ENCODE peak calls at places on chromosomes 2 and 18, in eight cellular contexts. One of them, this sample, is unnamed.

GRCh38 chr2:194826241-194826640 is 830.8 kb upstream of the SLC39A10 start:
- DNase-seq in stomach: no peak
- DNase-seq in HepG2: no peak
- DNase-seq in GM12891: no peak
- DNase-seq in Panc1: no peak
- DNase-seq in HCT116: no peak
- DNase-seq in SK-N-SH: no peak
- DNase-seq in K562: no peak
- DNase-seq in this sample: no peak

GRCh38 chr2:120224256-120224655 is 1.1 kb upstream of the TMEM185B start:
- DNase-seq in stomach: no peak
- DNase-seq in HepG2: no peak
- DNase-seq in GM12891: no peak
- DNase-seq in Panc1: no peak
- DNase-seq in HCT116: no peak
- DNase-seq in SK-N-SH: no peak
- DNase-seq in K562: no peak
- DNase-seq in this sample: no peak

GRCh38 chr2:26274058-26274613 is 29.4 kb downstream of the HADHB start:
- DNase-seq in stomach: peak; percentile 75
- DNase-seq in HepG2: peak; percentile 78
- DNase-seq in GM12891: no peak
- DNase-seq in Panc1: no peak
- DNase-seq in HCT116: no peak
- DNase-seq in SK-N-SH: no peak
- DNase-seq in K562: no peak
- DNase-seq in this sample: no peak

GRCh38 chr2:130231656-130232055 is 33.4 kb upstream of the TUBA3E start:
- DNase-seq in stomach: no peak
- DNase-seq in HepG2: no peak
- DNase-seq in GM12891: no peak
- DNase-seq in Panc1: no peak
- DNase-seq in HCT116: no peak
- DNase-seq in SK-N-SH: no peak
- DNase-seq in K562: no peak
- DNase-seq in this sample: no peak

GRCh38 chr18:78973357-78974083 is 6.1 kb upstream of the SALL3 start:
- DNase-seq in stomach: no peak
- DNase-seq in HepG2: no peak
- DNase-seq in GM12891: no peak
- DNase-seq in Panc1: no peak
- DNase-seq in HCT116: no peak
- DNase-seq in SK-N-SH: no peak
- DNase-seq in K562: no peak
- DNase-seq in this sample: no peak

GRCh38 chr2:172555522-172556283 is at the start of gene PDK1:
- DNase-seq in stomach: peak; percentile 92
- DNase-seq in HepG2: peak; percentile 83
- DNase-seq in GM12891: peak; percentile 77
- DNase-seq in Panc1: peak; percentile 47
- DNase-seq in HCT116: peak; percentile 72
- DNase-seq in SK-N-SH: peak; percentile 99
- DNase-seq in K562: peak; percentile 97
- DNase-seq in this sample: peak; percentile 74

GRCh38 chr2:237202288-237203030 is 116.8 kb downstream of the COPS8 start:
- DNase-seq in stomach: peak; percentile 8
- DNase-seq in HepG2: no peak
- DNase-seq in GM12891: no peak
- DNase-seq in Panc1: no peak
- DNase-seq in HCT116: no peak
- DNase-seq in SK-N-SH: no peak
- DNase-seq in K562: no peak
- DNase-seq in this sample: no peak

GRCh38 chr2:160388464-160389263 is 104.9 kb downstream of the RBMS1 start:
- DNase-seq in stomach: peak; percentile 30
- DNase-seq in HepG2: no peak
- DNase-seq in GM12891: no peak
- DNase-seq in Panc1: no peak
- DNase-seq in HCT116: no peak
- DNase-seq in SK-N-SH: no peak
- DNase-seq in K562: no peak
- DNase-seq in this sample: no peak

GRCh38 chr18:44945847-44946490 is 265.3 kb downstream of the SETBP1 start:
- DNase-seq in stomach: no peak
- DNase-seq in HepG2: no peak
- DNase-seq in GM12891: no peak
- DNase-seq in Panc1: no peak
- DNase-seq in HCT116: no peak
- DNase-seq in SK-N-SH: no peak
- DNase-seq in K562: no peak
- DNase-seq in this sample: no peak

GRCh38 chr2:61658841-61659780 is 121.0 kb upstream of the XPO1 start:
- DNase-seq in stomach: peak; percentile 31
- DNase-seq in HepG2: peak; percentile 44
- DNase-seq in GM12891: peak; percentile 16
- DNase-seq in Panc1: no peak
- DNase-seq in HCT116: peak; percentile 60
- DNase-seq in SK-N-SH: peak; percentile 47
- DNase-seq in K562: peak; percentile 42
- DNase-seq in this sample: peak; percentile 29

GRCh38 chr2:199869227-199869541 is 18.2 kb upstream of the FTCDNL1 start:
- DNase-seq in stomach: no peak
- DNase-seq in HepG2: no peak
- DNase-seq in GM12891: no peak
- DNase-seq in Panc1: no peak
- DNase-seq in HCT116: no peak
- DNase-seq in SK-N-SH: no peak
- DNase-seq in K562: no peak
- DNase-seq in this sample: no peak
- TF ChIP-seq POLR2AphosphoS5 in stomach: no peak
- TF ChIP-seq POLR2AphosphoS5 in HepG2: no peak
- TF ChIP-seq POLR2AphosphoS5 in GM12891: no peak
- TF ChIP-seq POLR2AphosphoS5 in Panc1: no peak
- TF ChIP-seq POLR2AphosphoS5 in HCT116: no peak
- TF ChIP-seq POLR2AphosphoS5 in SK-N-SH: no peak
- TF ChIP-seq POLR2AphosphoS5 in K562: no peak
- TF ChIP-seq POLR2AphosphoS5 in this sample: no peak

GRCh38 chr2:163667064-163667887 is 68.5 kb downstream of the FIGN start:
- DNase-seq in stomach: no peak
- DNase-seq in HepG2: peak; percentile 81
- DNase-seq in GM12891: no peak
- DNase-seq in Panc1: peak; percentile 75
- DNase-seq in HCT116: no peak
- DNase-seq in SK-N-SH: no peak
- DNase-seq in K562: no peak
- DNase-seq in this sample: no peak
- TF ChIP-seq POLR2AphosphoS5 in stomach: no peak
- TF ChIP-seq POLR2AphosphoS5 in HepG2: no peak
- TF ChIP-seq POLR2AphosphoS5 in GM12891: no peak
- TF ChIP-seq POLR2AphosphoS5 in Panc1: peak; percentile 61
- TF ChIP-seq POLR2AphosphoS5 in HCT116: no peak
- TF ChIP-seq POLR2AphosphoS5 in SK-N-SH: peak; percentile 22
- TF ChIP-seq POLR2AphosphoS5 in K562: no peak
- TF ChIP-seq POLR2AphosphoS5 in this sample: no peak

DNA sequence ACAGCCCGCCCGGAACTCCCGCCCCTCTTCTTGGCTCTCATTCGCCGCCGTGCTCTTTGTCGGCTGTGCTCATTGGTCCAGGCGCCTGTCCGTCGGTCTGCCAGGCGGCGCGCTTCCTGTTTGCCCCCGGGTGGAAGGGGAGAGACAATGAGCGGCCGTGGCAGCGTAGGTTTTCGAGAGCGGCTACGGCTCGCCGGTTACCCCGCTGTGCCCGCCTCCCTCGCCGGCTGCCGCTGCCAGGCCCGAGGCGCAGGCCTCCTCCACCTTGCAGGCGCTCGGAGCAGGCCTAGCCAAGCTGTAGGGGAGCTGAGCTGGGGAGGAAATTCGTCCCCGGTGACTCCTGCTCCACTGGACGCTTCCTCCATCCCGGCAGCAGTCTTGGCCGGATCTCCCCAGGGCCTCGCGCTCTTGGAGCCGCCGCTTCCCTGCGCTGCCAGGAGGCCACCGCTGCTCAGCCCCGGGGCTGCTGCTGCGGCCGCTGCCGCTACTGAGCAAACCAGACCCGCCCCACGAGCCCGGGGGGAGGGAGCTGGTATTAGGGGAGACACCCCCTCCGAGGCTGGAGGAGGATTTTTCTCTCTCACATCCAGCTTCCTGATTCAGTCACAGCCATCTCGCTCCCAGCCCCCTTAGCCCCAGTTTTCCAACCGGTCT is at the start of gene SP3:
- DNase-seq in stomach: peak; percentile 97
- DNase-seq in HepG2: peak; percentile 96
- DNase-seq in GM12891: peak; percentile 94
- DNase-seq in Panc1: peak; percentile 67
- DNase-seq in HCT116: peak; percentile 93
- DNase-seq in SK-N-SH: peak; percentile 98
- DNase-seq in K562: peak; percentile 98
- DNase-seq in this sample: peak; percentile 94
- TF ChIP-seq POLR2AphosphoS5 in stomach: peak; percentile 67
- TF ChIP-seq POLR2AphosphoS5 in HepG2: peak; percentile 85
- TF ChIP-seq POLR2AphosphoS5 in GM12891: peak; percentile 80
- TF ChIP-seq POLR2AphosphoS5 in Panc1: peak; percentile 84
- TF ChIP-seq POLR2AphosphoS5 in HCT116: peak; percentile 87
- TF ChIP-seq POLR2AphosphoS5 in SK-N-SH: peak; percentile 89
- TF ChIP-seq POLR2AphosphoS5 in K562: peak; percentile 81
- TF ChIP-seq POLR2AphosphoS5 in this sample: no peak

GRCh38 chr2:169247231-169247630 is 115.1 kb downstream of the LRP2 start:
- DNase-seq in stomach: no peak
- DNase-seq in HepG2: no peak
- DNase-seq in GM12891: no peak
- DNase-seq in Panc1: no peak
- DNase-seq in HCT116: no peak
- DNase-seq in SK-N-SH: no peak
- DNase-seq in K562: no peak
- DNase-seq in this sample: no peak
- TF ChIP-seq POLR2AphosphoS5 in stomach: no peak
- TF ChIP-seq POLR2AphosphoS5 in HepG2: no peak
- TF ChIP-seq POLR2AphosphoS5 in GM12891: no peak
- TF ChIP-seq POLR2AphosphoS5 in Panc1: no peak
- TF ChIP-seq POLR2AphosphoS5 in HCT116: no peak
- TF ChIP-seq POLR2AphosphoS5 in SK-N-SH: no peak
- TF ChIP-seq POLR2AphosphoS5 in K562: no peak
- TF ChIP-seq POLR2AphosphoS5 in this sample: no peak

GRCh38 chr2:121363632-121364420 is 78.8 kb upstream of the TFCP2L1 start:
- DNase-seq in stomach: no peak
- DNase-seq in HepG2: no peak
- DNase-seq in GM12891: no peak
- DNase-seq in Panc1: peak; percentile 77
- DNase-seq in HCT116: no peak
- DNase-seq in SK-N-SH: no peak
- DNase-seq in K562: no peak
- DNase-seq in this sample: no peak
- TF ChIP-seq POLR2AphosphoS5 in stomach: peak; percentile 5
- TF ChIP-seq POLR2AphosphoS5 in HepG2: no peak
- TF ChIP-seq POLR2AphosphoS5 in GM12891: no peak
- TF ChIP-seq POLR2AphosphoS5 in Panc1: no peak
- TF ChIP-seq POLR2AphosphoS5 in HCT116: no peak
- TF ChIP-seq POLR2AphosphoS5 in SK-N-SH: no peak
- TF ChIP-seq POLR2AphosphoS5 in K562: no peak
- TF ChIP-seq POLR2AphosphoS5 in this sample: no peak

GRCh38 chr18:57286949-57287348 is 65.4 kb upstream of the ST8SIA3 start:
- DNase-seq in stomach: no peak
- DNase-seq in HepG2: no peak
- DNase-seq in GM12891: no peak
- DNase-seq in Panc1: no peak
- DNase-seq in HCT116: no peak
- DNase-seq in SK-N-SH: no peak
- DNase-seq in K562: no peak
- DNase-seq in this sample: no peak
- TF ChIP-seq POLR2AphosphoS5 in stomach: no peak
- TF ChIP-seq POLR2AphosphoS5 in HepG2: no peak
- TF ChIP-seq POLR2AphosphoS5 in GM12891: no peak
- TF ChIP-seq POLR2AphosphoS5 in Panc1: no peak
- TF ChIP-seq POLR2AphosphoS5 in HCT116: no peak
- TF ChIP-seq POLR2AphosphoS5 in SK-N-SH: no peak
- TF ChIP-seq POLR2AphosphoS5 in K562: no peak
- TF ChIP-seq POLR2AphosphoS5 in this sample: no peak

GRCh38 chr2:156087875-156088274 is 244.6 kb downstream of the NR4A2 start:
- DNase-seq in stomach: no peak
- DNase-seq in HepG2: no peak
- DNase-seq in GM12891: no peak
- DNase-seq in Panc1: no peak
- DNase-seq in HCT116: no peak
- DNase-seq in SK-N-SH: no peak
- DNase-seq in K562: no peak
- DNase-seq in this sample: no peak
- TF ChIP-seq POLR2AphosphoS5 in stomach: no peak
- TF ChIP-seq POLR2AphosphoS5 in HepG2: no peak
- TF ChIP-seq POLR2AphosphoS5 in GM12891: no peak
- TF ChIP-seq POLR2AphosphoS5 in Panc1: no peak
- TF ChIP-seq POLR2AphosphoS5 in HCT116: no peak
- TF ChIP-seq POLR2AphosphoS5 in SK-N-SH: no peak
- TF ChIP-seq POLR2AphosphoS5 in K562: no peak
- TF ChIP-seq POLR2AphosphoS5 in this sample: no peak

DNA sequence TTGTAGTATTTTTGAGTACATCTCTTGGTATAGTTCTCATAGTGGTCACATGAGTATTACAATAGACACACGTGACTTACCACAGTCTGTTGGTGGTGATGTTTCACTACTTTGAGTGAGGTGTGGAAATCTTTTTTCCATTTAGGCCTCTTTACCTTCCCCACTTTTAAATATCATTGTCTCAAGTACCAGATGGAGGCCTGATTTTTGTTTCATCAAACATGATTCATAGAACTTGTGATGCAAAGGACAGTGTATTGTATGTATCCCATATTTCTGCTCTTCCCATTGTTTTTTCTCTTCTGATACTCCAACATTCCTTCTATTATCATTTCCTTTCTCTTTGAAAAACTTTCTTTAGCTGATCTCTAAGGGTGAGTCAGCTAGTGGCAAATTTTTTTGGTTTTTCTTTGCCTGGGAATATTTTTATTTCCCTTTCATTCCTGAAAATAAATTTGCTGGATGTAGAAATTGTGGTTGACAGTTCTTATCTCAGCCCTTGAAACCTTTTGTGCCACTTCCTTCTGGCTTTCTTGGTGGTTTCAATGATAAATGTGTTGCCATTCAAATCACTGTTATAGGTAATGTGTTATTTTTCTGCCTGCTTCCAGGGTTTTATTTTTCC is 32.8 kb downstream of the RFX8 start:
- DNase-seq in stomach: no peak
- DNase-seq in HepG2: no peak
- DNase-seq in GM12891: no peak
- DNase-seq in Panc1: no peak
- DNase-seq in HCT116: no peak
- DNase-seq in SK-N-SH: no peak
- DNase-seq in K562: no peak
- DNase-seq in this sample: no peak
- TF ChIP-seq POLR2AphosphoS5 in stomach: no peak
- TF ChIP-seq POLR2AphosphoS5 in HepG2: no peak
- TF ChIP-seq POLR2AphosphoS5 in GM12891: no peak
- TF ChIP-seq POLR2AphosphoS5 in Panc1: no peak
- TF ChIP-seq POLR2AphosphoS5 in HCT116: no peak
- TF ChIP-seq POLR2AphosphoS5 in SK-N-SH: peak; percentile 44
- TF ChIP-seq POLR2AphosphoS5 in K562: no peak
- TF ChIP-seq POLR2AphosphoS5 in this sample: no peak

DNA sequence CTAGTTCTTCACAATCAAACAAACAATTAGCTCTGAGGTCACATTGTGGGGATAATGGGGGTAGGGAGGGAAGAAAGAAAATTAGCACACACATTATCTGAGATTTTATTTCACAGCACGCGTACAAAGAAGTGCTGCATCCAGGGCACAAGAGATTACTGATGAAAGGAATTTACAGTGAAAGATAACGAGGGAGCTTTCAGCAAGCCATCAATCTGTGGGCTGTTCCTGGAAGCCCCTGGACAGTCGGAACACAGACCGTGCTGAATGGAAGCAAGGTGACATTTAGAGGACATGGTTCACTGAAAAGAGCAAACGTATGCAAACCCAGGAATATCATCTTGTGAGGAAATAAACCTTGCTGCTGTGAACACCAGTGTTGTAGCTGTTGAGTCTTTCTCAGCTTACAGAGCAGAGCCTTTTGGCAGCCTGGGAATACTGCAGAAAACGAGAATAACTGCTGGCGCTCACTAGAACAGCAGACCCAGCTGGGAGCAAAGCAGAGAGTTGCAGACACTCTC is 63.2 kb downstream of the SCG2 start:
- DNase-seq in stomach: no peak
- DNase-seq in HepG2: no peak
- DNase-seq in GM12891: no peak
- DNase-seq in Panc1: no peak
- DNase-seq in HCT116: no peak
- DNase-seq in SK-N-SH: peak; percentile 27
- DNase-seq in K562: no peak
- DNase-seq in this sample: no peak
- TF ChIP-seq POLR2AphosphoS5 in stomach: no peak
- TF ChIP-seq POLR2AphosphoS5 in HepG2: no peak
- TF ChIP-seq POLR2AphosphoS5 in GM12891: no peak
- TF ChIP-seq POLR2AphosphoS5 in Panc1: no peak
- TF ChIP-seq POLR2AphosphoS5 in HCT116: no peak
- TF ChIP-seq POLR2AphosphoS5 in SK-N-SH: no peak
- TF ChIP-seq POLR2AphosphoS5 in K562: no peak
- TF ChIP-seq POLR2AphosphoS5 in this sample: no peak

This sample was measured in GM12892.